ENCODE peak calls at places on chromosomes 3 and 15, in six cellular contexts. K is GM12878, Q is HepG2, W is H1, T is K562, E is SK-N-SH. M is an unnamed sample.

GRCh38 chr3:43194490-43195115 is 88.7 kb upstream of the POMGNT2 start:
- DNase-seq in W (no peak), T (no peak), E (no peak), K (no peak), Q (no peak), M (no peak)

GRCh38 chr3:139629033-139629432 is 48.7 kb downstream of the NMNAT3 start:
- DNase-seq in E (no peak), K (no peak), T (peak), Q (peak), W (no peak), M (peak)

GRCh38 chr15:95350908-95351307 is 979.6 kb upstream of the NR2F2 start:
- DNase-seq in T (no peak), Q (no peak), E (no peak), W (no peak), K (peak), M (no peak)

GRCh38 chr15:85406916-85407315 is 26.5 kb downstream of the AKAP13 start:
- DNase-seq in E (no peak), K (no peak), Q (no peak), W (no peak), T (no peak), M (no peak)

GRCh38 chr3:192260611-192261010 is 466.7 kb downstream of the FGF12 start:
- DNase-seq in E (no peak), W (no peak), K (no peak), T (no peak), Q (no peak), M (no peak)

GRCh38 chr3:184562875-184563568 is 1.4 kb downstream of the EPHB3 start:
- DNase-seq in E (no peak), Q (no peak), K (no peak), W (no peak), T (no peak), M (no peak)

GRCh38 chr15:100017140-100017539 is 283.9 kb upstream of the LYSMD4 start:
- DNase-seq in K (no peak), Q (no peak), W (no peak), T (no peak), E (no peak), M (no peak)

GRCh38 chr3:100554373-100554676 is 55.1 kb upstream of the ADGRG7 start:
- DNase-seq in Q (no peak), K (no peak), W (no peak), T (no peak), E (no peak), M (no peak)

GRCh38 chr15:101501703-101502373 is 12.3 kb upstream of the PCSK6 start:
- DNase-seq in W (peak), E (peak), Q (peak), T (peak), K (no peak), M (peak)

GRCh38 chr3:3705090-3705775 is 94.0 kb upstream of the LRRN1 start:
- DNase-seq in E (no peak), Q (no peak), W (no peak), K (no peak), T (no peak), M (no peak)
- H2AFZ ChIP-seq in E (no peak), Q (no peak), W (peak), K (no peak), T (no peak), M (no peak)

GRCh38 chr3:137300703-137301102 is 342.9 kb downstream of the IL20RB start:
- DNase-seq in K (peak), E (no peak), Q (no peak), W (no peak), T (no peak), M (no peak)

GRCh38 chr3:137304313-137305056 is 346.7 kb downstream of the IL20RB start:
- DNase-seq in Q (no peak), K (no peak), W (peak), T (no peak), E (no peak), M (no peak)
- TF ChIP-seq YY1 in Q (no peak), K (no peak), W (no peak), T (no peak), E (no peak), M (no peak)

GRCh38 chr15:70096975-70097336 is 761 bp downstream of the TLE3 start:
- DNase-seq in W (no peak), E (no peak), T (no peak), K (no peak), Q (no peak), M (no peak)

GRCh38 chr15:70098461-70099166 is 897 bp upstream of the TLE3 start:
- DNase-seq in W (no peak), E (peak), K (no peak), Q (peak), T (peak), M (peak)

GRCh38 chr15:70097337-70098169 is at the start of gene TLE3:
- DNase-seq in Q (peak), K (peak), W (peak), T (peak), E (peak), M (peak)

GRCh38 chr15:70099167-70099965 is 1.6 kb upstream of the TLE3 start:
- DNase-seq in Q (peak), T (peak), K (peak), E (peak), W (peak), M (peak)

DNA sequence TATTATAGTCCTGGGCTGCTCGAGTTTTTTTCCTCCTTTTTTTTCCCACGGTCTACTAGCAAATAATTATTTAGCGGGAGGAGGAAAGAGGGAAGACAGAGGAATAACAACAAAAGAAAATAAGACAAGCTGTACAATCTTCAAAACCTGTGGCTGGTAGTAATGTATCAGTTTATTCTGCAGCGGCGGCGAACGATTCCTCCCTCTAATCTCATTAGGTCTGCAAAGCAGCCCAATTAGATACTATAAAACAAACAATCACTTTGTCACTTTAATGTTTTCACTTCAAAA is 398 bp upstream of the TLE3 start:
- DNase-seq in W (no peak), K (no peak), Q (no peak), E (no peak), T (no peak), M (no peak)
- TF ChIP-seq CTCF in W (no peak), K (no peak), Q (no peak), E (peak), T (no peak), M (no peak)

DNA sequence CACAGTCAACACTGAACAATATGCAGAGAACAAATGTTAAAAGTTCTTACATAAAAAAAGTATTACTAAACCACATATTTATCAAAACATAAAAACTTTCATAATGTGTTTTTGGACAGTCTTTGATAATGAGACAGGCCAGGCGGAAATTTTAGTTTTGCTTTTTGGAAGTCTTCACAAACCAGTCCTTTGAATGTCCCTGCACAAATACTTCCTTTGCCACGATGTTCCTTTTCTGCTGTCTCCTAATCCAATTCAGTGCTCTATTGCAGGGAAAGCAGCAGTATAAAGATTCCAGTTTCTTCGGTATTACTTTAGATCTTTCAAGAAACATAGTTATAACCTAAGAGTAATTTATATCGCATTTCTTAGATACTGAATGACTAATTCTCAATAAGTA is 135.9 kb downstream of the TBL1XR1 start:
- DNase-seq in W (no peak), T (no peak), K (no peak), E (no peak), Q (no peak), M (no peak)
- H2AFZ ChIP-seq in W (no peak), T (no peak), K (no peak), E (no peak), Q (no peak), M (no peak)

GRCh38 chr3:194206375-194206774 is 70.4 kb downstream of the HES1 start:
- DNase-seq in K (no peak), Q (no peak), W (no peak), E (no peak), T (no peak), M (no peak)

GRCh38 chr3:194204793-194205065 is 68.8 kb downstream of the HES1 start:
- DNase-seq in Q (no peak), K (no peak), T (no peak), E (no peak), W (no peak), M (no peak)

GRCh38 chr3:194204036-194204792 is 68.3 kb downstream of the HES1 start:
- DNase-seq in T (no peak), Q (no peak), E (no peak), W (no peak), K (no peak), M (no peak)

GRCh38 chr3:194203482-194204035 is 67.6 kb downstream of the HES1 start:
- DNase-seq in K (no peak), Q (no peak), T (no peak), E (no peak), W (no peak), M (no peak)

GRCh38 chr3:194205675-194206133 is 69.8 kb downstream of the HES1 start:
- DNase-seq in Q (no peak), W (no peak), K (no peak), T (no peak), E (peak), M (peak)
- TF ChIP-seq YY1 in Q (no peak), W (no peak), K (no peak), T (no peak), E (no peak), M (peak)

DNA sequence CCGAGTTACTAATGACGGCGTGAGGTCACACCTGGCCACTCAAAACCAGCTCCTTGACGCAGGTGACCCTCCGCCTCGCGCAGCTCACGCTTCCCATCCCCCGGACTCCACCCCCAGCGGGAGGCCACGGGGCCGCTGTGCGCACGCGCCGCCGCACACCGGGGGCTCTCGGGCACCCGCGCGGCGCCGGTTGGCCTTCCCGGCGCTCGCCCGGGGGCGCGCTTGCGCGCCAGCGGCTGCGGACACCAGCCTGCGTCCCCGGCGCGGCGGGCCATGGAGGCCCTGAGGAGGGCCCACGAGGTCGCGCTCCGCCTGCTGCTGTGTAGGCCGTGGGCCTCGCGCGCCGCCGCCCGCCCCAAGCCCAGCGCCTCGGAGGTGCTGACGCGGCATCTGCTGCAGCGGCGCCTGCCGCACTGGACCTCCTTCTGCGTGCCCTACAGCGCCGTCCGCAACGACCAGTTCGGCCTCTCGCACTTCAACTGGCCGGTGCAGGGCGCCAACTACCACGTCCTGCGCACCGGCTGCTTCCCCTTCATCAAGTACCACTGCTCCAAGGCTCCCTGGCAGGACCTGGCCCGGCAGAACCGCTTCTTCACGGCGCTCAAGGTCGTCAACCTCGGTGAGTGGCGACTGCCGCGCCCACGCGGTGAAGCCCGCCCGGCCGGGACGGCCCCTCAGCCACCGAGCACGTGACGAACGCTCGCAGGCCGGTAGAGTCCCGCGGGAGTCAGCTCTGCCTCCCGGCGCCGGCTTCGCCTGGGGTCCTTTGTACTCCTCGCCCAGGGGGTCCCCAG is at the start of gene C15orf61:
- DNase-seq in W (no peak), T (peak), K (peak), E (peak), Q (peak), M (peak)
- TF ChIP-seq CTCF in W (no peak), T (no peak), K (no peak), E (peak), Q (peak), M (no peak)

DNA sequence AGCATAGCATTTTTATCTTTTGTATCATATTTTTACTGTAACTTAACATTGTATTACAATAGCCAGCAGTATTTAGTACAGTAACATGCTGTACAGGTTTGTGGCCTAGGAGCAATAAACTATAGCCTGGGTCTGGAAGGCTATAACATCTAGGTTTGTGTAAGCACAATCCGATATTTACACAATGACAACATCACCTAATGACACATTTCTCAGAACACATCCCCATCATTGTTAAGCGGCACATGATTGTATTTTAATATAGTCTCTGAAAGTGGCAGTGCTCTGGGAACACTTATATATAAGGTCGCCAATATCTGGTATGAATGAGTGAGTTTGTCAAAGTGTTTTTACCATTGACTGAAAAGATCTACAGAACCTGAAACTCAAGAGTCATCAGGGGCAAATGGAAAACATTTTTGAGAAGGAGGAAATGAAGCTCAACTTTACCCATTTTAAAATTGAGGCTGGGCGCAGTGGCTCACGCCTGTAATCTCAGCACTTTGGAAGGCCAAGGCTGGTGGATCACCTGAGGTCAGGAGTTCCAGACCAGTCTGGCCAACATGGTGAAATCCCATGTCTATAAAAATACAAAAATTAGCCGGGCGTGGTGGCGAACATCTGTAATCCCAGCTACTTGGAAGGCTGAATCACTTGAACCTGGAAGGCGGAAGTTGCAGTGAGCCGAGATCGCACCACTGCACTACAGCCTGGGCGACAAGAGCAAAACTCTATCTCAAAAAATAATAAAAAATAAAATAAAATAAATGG is 38.8 kb upstream of the TNFSF10 start:
- DNase-seq in Q (no peak), W (no peak), E (no peak), T (no peak), K (no peak), M (no peak)
- H2AFZ ChIP-seq in Q (no peak), W (no peak), E (peak), T (no peak), K (peak), M (peak)

DNA sequence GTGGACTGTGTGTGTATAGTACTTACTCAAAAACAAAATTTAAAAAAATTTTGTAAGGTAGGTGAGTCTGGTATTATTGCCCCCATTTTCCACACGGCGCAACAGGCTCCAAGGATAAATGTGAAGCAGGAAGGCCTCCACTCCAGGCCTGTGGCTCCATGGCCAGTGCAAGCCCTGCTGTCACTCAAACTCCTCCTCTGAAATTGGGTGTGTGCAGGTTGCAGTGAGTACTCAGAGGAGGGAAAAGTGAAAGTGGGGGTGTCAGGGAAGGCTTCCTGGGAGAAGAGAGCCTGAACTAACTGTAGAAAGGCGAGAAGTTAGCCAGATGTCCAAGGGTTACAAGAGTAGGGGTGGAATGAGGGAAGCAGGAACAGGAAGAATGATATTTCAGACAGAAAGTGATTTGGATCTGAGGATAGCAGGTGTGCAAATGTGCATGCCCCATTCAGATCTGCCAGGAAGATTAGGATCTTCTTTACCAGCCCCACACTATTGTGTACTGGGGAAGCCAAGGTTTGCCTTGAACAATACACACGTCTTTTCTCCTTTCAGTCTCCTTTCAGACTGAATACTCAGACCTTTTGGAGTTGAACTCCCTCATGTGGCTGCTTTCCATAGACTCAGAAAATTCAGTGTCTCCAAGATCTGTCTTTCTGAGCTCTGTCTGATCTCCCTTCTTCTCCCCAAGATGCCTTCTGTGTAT is 48.7 kb upstream of the RYK start:
- DNase-seq in T (no peak), Q (no peak), E (no peak), W (no peak), K (no peak), M (no peak)
- TF ChIP-seq YY1 in T (no peak), Q (no peak), E (no peak), W (no peak), K (no peak), M (no peak)